ENCODE peak calls at places on chromosomes 7 and 10, in five cellular contexts. I is right cardiac atrium; F is sciatic nerve; T is SK-N-SH treated with all-trans-retinoic acid at 6 μM for 48 hours; H is stimulated activated naive CD8-positive, alpha-beta T cell treated with anti-CD3 and anti-CD28 coated beads, Interleukin-15, Interleukin-2, amounts not matched to agents 100 U/mL and 50 U/mL, for 24 hours. U is an unnamed sample.

GRCh38 chr7:33039257-33039904 is 23.2 kb downstream of the NT5C3A start:
- ATAC-seq in I (no peak), F (peak), T (peak), H (no peak), U (no peak)

GRCh38 chr10:31587691-31588090 is 268.7 kb downstream of the ZEB1 start:
- ATAC-seq in I (peak), F (no peak), T (no peak), H (no peak), U (no peak)

GRCh38 chr10:71314028-71314693 is 4.9 kb upstream of the SLC29A3 start:
- ATAC-seq in I (peak), F (peak), T (peak), H (no peak), U (peak)

GRCh38 chr10:10794776-10795175 is 222.9 kb upstream of the CELF2 start:
- ATAC-seq in I (no peak), F (no peak), T (no peak), H (no peak), U (no peak)

GRCh38 chr7:139560678-139561077 is 37.2 kb downstream of the CLEC2L start:
- ATAC-seq in I (peak), F (no peak), T (no peak), H (no peak), U (no peak)

GRCh38 chr7:156626220-156626895 is 14.2 kb upstream of the RNF32 start:
- ATAC-seq in I (no peak), F (no peak), T (no peak), H (no peak), U (no peak)

GRCh38 chr7:82194011-82194410 is 249.6 kb downstream of the CACNA2D1 start:
- ATAC-seq in I (peak), F (peak), T (peak), H (no peak), U (peak)

GRCh38 chr10:119461923-119462322 is 80.6 kb downstream of the RGS10 start:
- ATAC-seq in I (no peak), F (no peak), T (no peak), H (no peak), U (no peak)

GRCh38 chr10:71458387-71458786 is 61.7 kb downstream of the CDH23 start:
- ATAC-seq in I (no peak), F (no peak), T (no peak), H (no peak), U (no peak)

GRCh38 chr10:87622290-87623004 is 37.2 kb upstream of the PAPSS2 start:
- ATAC-seq in I (no peak), F (peak), T (peak), H (no peak), U (no peak)

GRCh38 chr7:142303650-142304049 is 45.8 kb upstream of the PRSS58 start:
- ATAC-seq in I (no peak), F (no peak), T (peak), H (peak), U (no peak)

GRCh38 chr10:53453196-53453595 is 680.6 kb upstream of the MBL2 start:
- ATAC-seq in I (no peak), F (no peak), T (peak), H (no peak), U (no peak)

GRCh38 chr10:101535949-101536348 is 52.1 kb downstream of the POLL start:
- ATAC-seq in I (peak), F (no peak), T (no peak), H (no peak), U (no peak)

GRCh38 chr7:30065746-30066145 is 37.5 kb downstream of the PLEKHA8 start:
- ATAC-seq in I (no peak), F (no peak), T (no peak), H (no peak), U (no peak)

GRCh38 chr7:44167920-44168319 is 21.3 kb downstream of the GCK start:
- ATAC-seq in I (no peak), F (no peak), T (no peak), H (no peak), U (no peak)

GRCh38 chr10:30705625-30706149 is 76.1 kb upstream of the LYZL2 start:
- ATAC-seq in I (peak), F (no peak), T (no peak), H (no peak), U (no peak)

GRCh38 chr10:72171175-72171630 is 44.6 kb upstream of the ANAPC16 start:
- ATAC-seq in I (peak), F (no peak), T (peak), H (no peak), U (no peak)

GRCh38 chr7:47890606-47891005 is 57.7 kb downstream of the PKD1L1 start:
- ATAC-seq in I (no peak), F (no peak), T (no peak), H (no peak), U (no peak)

GRCh38 chr10:87531908-87532622 is 27.4 kb downstream of the MINPP1 start:
- ATAC-seq in I (peak), F (peak), T (no peak), H (no peak), U (peak)

GRCh38 chr10:88253-88652 is 39.2 kb upstream of the TUBB8 start:
- ATAC-seq in I (no peak), F (no peak), T (no peak), H (no peak), U (no peak)

GRCh38 chr7:134101716-134102115 is 25.4 kb upstream of the LRGUK start:
- ATAC-seq in I (no peak), F (no peak), T (no peak), H (no peak), U (no peak)

GRCh38 chr7:8068892-8069686 is 100.5 kb downstream of the GLCCI1 start:
- ATAC-seq in I (peak), F (peak), T (no peak), H (no peak), U (no peak)

GRCh38 chr10:112584276-112584675 is 137.3 kb downstream of the VTI1A start:
- ATAC-seq in I (no peak), F (no peak), T (peak), H (no peak), U (no peak)

GRCh38 chr10:70417568-70417967 is 13.6 kb downstream of the EIF4EBP2 start:
- ATAC-seq in I (no peak), F (no peak), T (no peak), H (peak), U (no peak)

GRCh38 chr7:48183370-48183743 is 12.1 kb downstream of the ABCA13 start:
- ATAC-seq in I (no peak), F (peak), T (no peak), H (no peak), U (no peak)

GRCh38 chr7:31979690-31980330 is 90.4 kb downstream of the PDE1C start:
- ATAC-seq in I (no peak), F (no peak), T (no peak), H (no peak), U (no peak)

GRCh38 chr7:130380121-130380860 is at the start of gene CPA1:
- ATAC-seq in I (peak), F (peak), T (peak), H (no peak), U (no peak)

GRCh38 chr7:116552616-116553015 is 27.8 kb downstream of the CAV1 start:
- ATAC-seq in I (no peak), F (no peak), T (peak), H (no peak), U (no peak)

GRCh38 chr10:131875501-131875900 is 25.3 kb upstream of the PPP2R2D start:
- ATAC-seq in I (no peak), F (no peak), T (no peak), H (no peak), U (no peak)

GRCh38 chr10:93573051-93573909 is 6.8 kb downstream of the FFAR4 start:
- ATAC-seq in I (peak), F (peak), T (no peak), H (no peak), U (peak)

GRCh38 chr7:8442814-8443304 is 9.4 kb downstream of the NXPH1 start:
- ATAC-seq in I (peak), F (peak), T (no peak), H (peak), U (no peak)

GRCh38 chr7:94491410-94491809 is 18.2 kb upstream of the CASD1 start:
- ATAC-seq in I (no peak), F (no peak), T (no peak), H (no peak), U (no peak)

GRCh38 chr7:17319164-17320101 is 21.0 kb downstream of the AHR start:
- ATAC-seq in I (no peak), F (peak), T (no peak), H (no peak), U (no peak)

GRCh38 chr10:124262249-124262865 is 156.4 kb downstream of the OAT start:
- ATAC-seq in I (peak), F (peak), T (no peak), H (no peak), U (no peak)

GRCh38 chr10:79103585-79103984 is 34.8 kb downstream of the ZMIZ1 start:
- ATAC-seq in I (peak), F (peak), T (no peak), H (no peak), U (no peak)

GRCh38 chr10:127899766-127900382 is 7.0 kb upstream of the PTPRE start:
- ATAC-seq in I (peak), F (peak), T (no peak), H (no peak), U (no peak)

GRCh38 chr10:14782691-14783363 is 8.1 kb upstream of the FAM107B start:
- ATAC-seq in I (peak), F (peak), T (no peak), H (peak), U (peak)

GRCh38 chr10:58823983-58824382 is 311.3 kb downstream of the BICC1 start:
- ATAC-seq in I (no peak), F (no peak), T (no peak), H (no peak), U (no peak)

GRCh38 chr10:43390791-43391190 is 18.2 kb downstream of the HNRNPF start:
- ATAC-seq in I (peak), F (peak), T (peak), H (peak), U (peak)